ENCODE peak calls at places on chromosome 20, in four cellular contexts. C, A, U and S are unnamed samples.

GRCh38 chr20:59631751-59632380 is 27.5 kb downstream of the PHACTR3 start:
- DNase-seq in C (no peak), A (no peak), U (no peak), S (no peak)

GRCh38 chr20:21453676-21454075 is 56.4 kb upstream of the NKX2-4 start:
- DNase-seq in C (no peak), A (no peak), U (no peak), S (no peak)

GRCh38 chr20:51661609-51662178 is 106.5 kb downstream of the ATP9A start:
- DNase-seq in C (peak), A (no peak), U (no peak), S (peak)

GRCh38 chr20:31674895-31675827 is 37.4 kb downstream of the COX4I2 start:
- DNase-seq in C (no peak), A (no peak), U (peak), S (no peak)

GRCh38 chr20:12171927-12172581 is 254.4 kb downstream of the BTBD3 start:
- DNase-seq in C (no peak), A (no peak), U (no peak), S (no peak)

GRCh38 chr20:39954585-39954984 is 734.5 kb downstream of the MAFB start:
- DNase-seq in C (no peak), A (no peak), U (no peak), S (no peak)

GRCh38 chr20:50130995-50131394 is 18.0 kb upstream of the UBE2V1 start:
- DNase-seq in C (no peak), A (no peak), U (no peak), S (no peak)

GRCh38 chr20:33172781-33173180 is 4.8 kb downstream of the BPIFA2 start:
- DNase-seq in C (no peak), A (no peak), U (no peak), S (no peak)

GRCh38 chr20:5171790-5172164 is 45.0 kb downstream of the CDS2 start:
- DNase-seq in C (no peak), A (no peak), U (no peak), S (no peak)

GRCh38 chr20:31842471-31843157 is 2.8 kb downstream of the FOXS1 start:
- DNase-seq in C (no peak), A (no peak), U (no peak), S (no peak)

GRCh38 chr20:60999256-60999655 is 252.8 kb upstream of the CDH4 start:
- DNase-seq in C (no peak), A (no peak), U (no peak), S (no peak)

GRCh38 chr20:59144179-59144830 is 19.3 kb upstream of the ZNF831 start:
- DNase-seq in C (no peak), A (no peak), U (no peak), S (no peak)

GRCh38 chr20:723756-724155 is 44.5 kb downstream of the SLC52A3 start:
- DNase-seq in C (no peak), A (no peak), U (no peak), S (no peak)

GRCh38 chr20:32203556-32204484 is 3.7 kb downstream of the PLAGL2 start:
- DNase-seq in C (no peak), A (no peak), U (no peak), S (no peak)

GRCh38 chr20:40457404-40457803 is 231.6 kb downstream of the MAFB start:
- DNase-seq in C (no peak), A (no peak), U (no peak), S (no peak)

GRCh38 chr20:60485012-60485760 is 527.0 kb downstream of the CDH26 start:
- DNase-seq in C (no peak), A (no peak), U (no peak), S (no peak)

GRCh38 chr20:59149678-59150504 is 13.7 kb upstream of the ZNF831 start:
- DNase-seq in C (no peak), A (no peak), U (no peak), S (no peak)

GRCh38 chr20:59004493-59004762 is 2.6 kb downstream of the CTSZ start:
- DNase-seq in C (no peak), A (no peak), U (no peak), S (no peak)

GRCh38 chr20:19114410-19114809 is 98.0 kb upstream of the SLC24A3 start:
- DNase-seq in C (no peak), A (no peak), U (no peak), S (no peak)

GRCh38 chr20:57387945-57388351 is 3.2 kb upstream of the RBM38 start:
- DNase-seq in C (no peak), A (no peak), U (no peak), S (no peak)
- TF ChIP-seq CTCF in C (no peak), A (no peak), U (no peak), S (no peak)

DNA sequence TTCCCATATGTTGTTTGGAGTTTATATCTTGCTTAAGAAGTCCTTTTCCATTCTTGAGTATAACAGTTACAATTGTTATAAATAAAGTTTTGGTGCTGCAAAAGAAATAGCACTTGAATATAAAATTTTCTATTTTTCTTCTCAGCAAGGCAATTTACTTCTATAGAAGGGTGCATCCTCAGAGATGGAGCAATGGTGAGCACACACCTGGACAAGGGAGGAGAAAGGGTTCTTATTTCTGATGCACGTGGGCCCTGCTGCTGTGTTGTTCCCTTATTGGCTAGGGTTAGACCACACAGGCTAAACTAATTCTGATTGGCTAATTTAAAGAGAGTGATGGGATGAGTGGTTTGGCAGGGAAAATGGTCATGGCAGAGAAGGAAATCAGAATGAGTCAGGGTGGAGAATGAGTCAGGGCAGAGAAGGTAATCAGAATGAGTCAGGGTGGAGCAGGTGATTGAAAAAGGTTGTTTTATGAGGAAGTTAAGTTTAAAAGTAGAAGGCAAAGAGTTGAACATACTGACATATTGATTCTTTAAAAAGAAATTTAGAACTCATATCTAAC is 38.0 kb downstream of the CST8 start:
- DNase-seq in C (peak), A (no peak), U (no peak), S (no peak)
- TF ChIP-seq ZNF274 in C (no peak), A (no peak), U (no peak), S (no peak)

DNA sequence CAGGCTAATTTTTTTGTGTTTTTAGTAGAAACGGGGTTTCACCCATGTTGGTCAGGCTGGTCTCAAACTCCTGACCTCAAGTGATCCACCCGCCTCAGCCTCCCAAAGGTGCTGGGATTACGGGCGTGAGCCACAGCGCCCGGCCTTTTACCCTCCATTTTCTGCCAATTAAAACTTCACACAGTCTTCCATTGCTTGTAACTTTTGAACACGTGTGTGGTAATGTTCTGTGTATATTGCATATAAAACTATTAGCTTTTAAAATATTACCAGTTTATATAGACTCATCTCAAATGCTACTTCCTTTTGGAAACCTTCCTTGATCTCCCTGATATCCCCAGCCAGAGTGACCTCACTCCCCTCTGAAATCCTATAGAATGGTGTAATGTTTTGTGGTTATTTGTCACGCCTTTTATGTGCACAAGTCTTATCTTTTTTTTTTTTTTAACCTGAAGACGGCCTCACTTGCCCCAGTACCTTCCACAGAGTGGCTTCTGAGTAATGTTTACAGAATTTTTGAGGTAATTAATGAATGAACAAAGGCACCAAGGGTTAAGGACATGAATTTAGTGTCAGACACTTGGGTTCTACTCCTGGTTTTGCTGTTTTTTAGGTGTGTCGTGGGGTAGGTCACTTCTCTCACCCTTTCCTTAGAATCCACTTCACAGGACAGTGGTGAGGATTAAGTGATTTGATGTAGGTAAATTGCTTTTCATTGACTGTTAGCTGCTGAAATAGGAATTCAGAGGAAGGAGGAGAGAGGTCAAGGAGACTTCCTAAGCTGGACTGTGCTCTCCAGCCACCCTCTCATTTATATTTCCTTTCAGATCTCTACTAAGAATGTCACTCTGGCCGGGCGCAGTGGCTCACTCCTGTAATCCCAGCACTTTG is 11.2 kb upstream of the MMP24 start:
- DNase-seq in C (no peak), A (no peak), U (no peak), S (peak)
- H3K4me3 ChIP-seq in C (no peak), A (no peak), U (no peak), S (no peak)

GRCh38 chr20:63740070-63740500 is 509 bp downstream of the SLC2A4RG start:
- DNase-seq in C (no peak), A (no peak), U (peak), S (no peak)

GRCh38 chr20:63741354-63741675 is 1.7 kb downstream of the SLC2A4RG start:
- DNase-seq in C (no peak), A (no peak), U (no peak), S (no peak)

GRCh38 chr20:63741676-63742380 is 2.3 kb downstream of the SLC2A4RG start:
- DNase-seq in C (no peak), A (no peak), U (no peak), S (no peak)

GRCh38 chr20:63739129-63740069 is at the start of gene SLC2A4RG:
- DNase-seq in C (no peak), A (no peak), U (peak), S (peak)

GRCh38 chr20:63740501-63741353 is 1.2 kb downstream of the SLC2A4RG start:
- DNase-seq in C (peak), A (no peak), U (peak), S (peak)
- TF ChIP-seq CTCF in C (no peak), A (no peak), U (no peak), S (peak)

GRCh38 chr20:62963614-62964397 is 11.3 kb downstream of the SLC17A9 start:
- DNase-seq in C (no peak), A (no peak), U (no peak), S (no peak)
- TF ChIP-seq ZNF274 in C (no peak), A (no peak), U (no peak), S (no peak)

DNA sequence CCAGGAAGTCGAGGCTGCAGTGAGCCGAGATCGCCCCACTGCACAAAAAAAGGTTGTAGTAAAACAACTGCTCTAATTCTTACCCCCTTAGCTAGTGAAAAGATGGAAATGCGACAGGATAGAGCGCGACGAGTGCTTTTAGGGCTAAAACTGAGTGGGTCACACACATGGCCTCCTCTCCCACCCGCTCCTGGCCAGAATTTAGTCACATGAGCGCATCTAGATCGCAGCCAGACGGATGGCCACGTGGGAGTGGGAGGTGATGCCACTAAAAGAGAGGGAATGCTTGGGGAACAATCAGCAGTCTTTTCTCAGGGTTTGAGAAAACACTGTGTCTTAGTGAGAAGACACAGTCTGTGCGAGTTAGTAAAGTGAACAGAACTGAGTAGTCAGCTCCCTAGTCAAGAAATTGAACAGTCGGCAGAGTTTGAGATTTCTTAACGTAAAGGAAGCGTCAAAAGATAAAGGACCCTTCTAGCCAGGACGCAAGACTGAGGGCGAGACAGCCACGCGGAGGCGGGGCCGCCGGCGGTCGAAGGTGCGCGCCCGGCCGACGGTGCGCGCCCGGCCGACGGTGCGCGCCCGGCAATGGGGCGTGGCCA is 664 bp upstream of the ACTR5 start:
- DNase-seq in C (no peak), A (no peak), U (no peak), S (no peak)
- H3K4me3 ChIP-seq in C (no peak), A (peak), U (peak), S (peak)

DNA sequence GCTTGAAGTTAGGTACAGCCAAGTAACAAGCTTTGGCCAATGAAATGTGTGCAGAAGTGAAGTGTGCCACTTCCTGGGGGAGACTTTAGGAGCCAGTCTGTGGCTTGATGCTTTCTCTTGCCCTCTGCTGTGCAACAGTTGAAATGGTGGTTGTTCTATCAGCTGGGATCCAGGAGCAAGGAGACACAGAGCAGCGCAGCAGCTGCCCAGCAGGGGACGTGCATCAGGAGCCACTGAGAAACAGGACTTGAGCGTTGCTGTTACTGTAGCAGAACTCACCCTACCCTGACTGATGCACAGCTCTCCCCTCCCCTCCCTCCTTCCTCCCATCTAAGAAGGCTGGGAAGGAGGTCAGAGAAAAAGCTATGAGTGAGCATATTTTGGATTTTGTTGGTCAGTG is 18.9 kb upstream of the CCN5 start:
- DNase-seq in C (no peak), A (no peak), U (no peak), S (peak)
- TF ChIP-seq CTCF in C (no peak), A (no peak), U (peak), S (peak)

GRCh38 chr20:43529457-43530153 is 22.1 kb downstream of the L3MBTL1 start:
- DNase-seq in C (no peak), A (no peak), U (no peak), S (no peak)

GRCh38 chr20:43533060-43533459 is 25.6 kb downstream of the L3MBTL1 start:
- DNase-seq in C (no peak), A (no peak), U (no peak), S (no peak)

GRCh38 chr20:43532416-43533055 is 25.0 kb downstream of the L3MBTL1 start:
- DNase-seq in C (no peak), A (no peak), U (no peak), S (no peak)

GRCh38 chr20:43530321-43531090 is 23.0 kb downstream of the L3MBTL1 start:
- DNase-seq in C (no peak), A (no peak), U (peak), S (peak)

GRCh38 chr20:43531091-43531443 is 23.6 kb downstream of the L3MBTL1 start:
- DNase-seq in C (no peak), A (no peak), U (no peak), S (no peak)
- TF ChIP-seq ZNF274 in C (no peak), A (no peak), U (no peak), S (no peak)

DNA sequence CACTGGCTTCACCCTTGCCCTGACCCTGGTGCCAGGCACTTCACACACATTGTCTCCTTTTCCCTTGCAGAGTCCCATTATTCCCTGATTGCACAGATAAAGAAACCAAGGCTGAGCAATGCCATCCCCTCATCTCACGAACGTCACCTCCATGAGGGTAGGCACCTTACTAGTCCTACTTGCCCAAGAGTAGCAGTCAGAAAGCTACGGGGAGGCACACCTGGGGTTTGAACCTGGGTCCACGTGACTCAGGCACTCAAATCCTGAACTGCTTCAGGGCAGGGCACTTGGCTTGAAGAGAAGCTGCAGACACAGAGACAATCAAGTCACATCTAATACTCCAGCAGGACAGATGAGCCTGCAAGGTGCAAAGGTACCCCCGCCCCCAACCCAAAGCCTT is 1.9 kb downstream of the BCAS1 start:
- DNase-seq in C (no peak), A (no peak), U (no peak), S (no peak)
- H3K4me3 ChIP-seq in C (no peak), A (no peak), U (no peak), S (no peak)

DNA sequence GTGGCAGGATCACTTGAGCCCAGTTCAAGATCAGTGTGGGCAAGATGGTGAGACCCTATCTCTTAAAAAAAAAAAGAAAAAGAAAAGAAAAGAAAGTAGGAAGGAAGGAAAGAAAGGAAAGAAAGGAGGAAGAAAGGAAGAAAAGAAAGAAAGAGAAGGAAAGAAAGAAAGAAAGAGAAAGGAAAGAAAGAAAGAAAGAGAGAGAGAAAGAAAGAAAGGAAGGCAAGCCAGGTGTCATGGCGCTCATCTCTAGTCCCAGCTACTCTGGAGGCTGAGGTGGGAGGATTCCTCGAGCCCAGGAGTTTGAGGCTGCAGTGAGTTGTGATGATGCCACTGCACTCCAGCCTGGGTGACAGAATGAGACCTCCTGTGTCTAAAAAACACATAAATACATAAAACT is 11.5 kb upstream of the SRC start:
- DNase-seq in C (no peak), A (no peak), U (no peak), S (no peak)
- TF ChIP-seq CTCF in C (no peak), A (no peak), U (no peak), S (no peak)